ENCODE peak calls at places on chromosomes 16 and 17, in six cellular contexts. L, N, Q, G, I and E are unnamed samples.

GRCh38 chr16:52191533-52192134 is 355.3 kb downstream of the TOX3 start:
- DNase-seq in L (peak), N (peak), Q (peak), G (peak), I (peak), E (peak)

GRCh38 chr17:75783069-75783783 is 1.4 kb upstream of the UNK start:
- DNase-seq in L (peak), N (no peak), Q (peak), G (no peak), I (no peak), E (peak)

GRCh38 chr17:30519707-30520106 is 42.5 kb downstream of the GOSR1 start:
- DNase-seq in L (peak), N (no peak), Q (no peak), G (no peak), I (no peak), E (peak)

GRCh38 chr16:84380405-84380804 is 12.1 kb downstream of the ATP2C2 start:
- DNase-seq in L (no peak), N (no peak), Q (no peak), G (no peak), I (no peak), E (no peak)

GRCh38 chr16:58331024-58331707 is 36.3 kb upstream of the PRSS54 start:
- DNase-seq in L (no peak), N (peak), Q (no peak), G (peak), I (no peak), E (no peak)

GRCh38 chr16:67226295-67226803 is 581 bp upstream of the TMEM208 start:
- DNase-seq in L (no peak), N (no peak), Q (no peak), G (no peak), I (no peak), E (no peak)

GRCh38 chr17:39939588-39940419 is 12.3 kb downstream of the LRRC3C start:
- DNase-seq in L (peak), N (no peak), Q (no peak), G (no peak), I (no peak), E (peak)

GRCh38 chr17:57243171-57243622 is 13.1 kb upstream of the MSI2 start:
- DNase-seq in L (peak), N (peak), Q (no peak), G (peak), I (peak), E (peak)

GRCh38 chr16:87666919-87667318 is 64.6 kb downstream of the JPH3 start:
- DNase-seq in L (no peak), N (no peak), Q (no peak), G (no peak), I (no peak), E (no peak)

GRCh38 chr16:75754126-75754525 is 27.8 kb upstream of the CPHXL start:
- DNase-seq in L (peak), N (no peak), Q (no peak), G (no peak), I (no peak), E (peak)

GRCh38 chr17:80008848-80009247 is 26.8 kb downstream of the TBC1D16 start:
- DNase-seq in L (no peak), N (no peak), Q (no peak), G (no peak), I (no peak), E (no peak)

GRCh38 chr17:82205720-82206508 is 6.7 kb downstream of the CCDC57 start:
- DNase-seq in L (peak), N (peak), Q (peak), G (peak), I (peak), E (peak)

GRCh38 chr17:66930933-66931332 is 33.6 kb upstream of the CACNG4 start:
- DNase-seq in L (no peak), N (no peak), Q (no peak), G (peak), I (no peak), E (no peak)

GRCh38 chr16:84741351-84741791 is 41.6 kb downstream of the USP10 start:
- DNase-seq in L (peak), N (no peak), Q (no peak), G (no peak), I (no peak), E (peak)

GRCh38 chr17:28861393-28862203 is 6.8 kb downstream of the ERAL1 start:
- DNase-seq in L (no peak), N (no peak), Q (no peak), G (peak), I (no peak), E (no peak)

GRCh38 chr16:17343729-17344128 is 127.0 kb downstream of the XYLT1 start:
- DNase-seq in L (no peak), N (no peak), Q (no peak), G (no peak), I (no peak), E (no peak)

GRCh38 chr16:79047337-79047736 is 553.2 kb downstream of the MAF start:
- DNase-seq in L (no peak), N (no peak), Q (no peak), G (no peak), I (no peak), E (peak)

GRCh38 chr17:5582177-5582885 is 2.0 kb downstream of the NLRP1 start:
- DNase-seq in L (no peak), N (no peak), Q (no peak), G (no peak), I (no peak), E (no peak)

GRCh38 chr16:20107086-20107485 is 33.4 kb upstream of the GPR139 start:
- DNase-seq in L (no peak), N (no peak), Q (no peak), G (no peak), I (no peak), E (no peak)

GRCh38 chr16:10080031-10080772 is 102.0 kb downstream of the GRIN2A start:
- DNase-seq in L (no peak), N (no peak), Q (peak), G (no peak), I (no peak), E (peak)

GRCh38 chr17:7651097-7651958 is 602 bp downstream of the ATP1B2 start:
- DNase-seq in L (no peak), N (peak), Q (no peak), G (peak), I (no peak), E (no peak)

GRCh38 chr16:554640-555413 is 5.4 kb upstream of the PRR35 start:
- DNase-seq in L (peak), N (no peak), Q (no peak), G (no peak), I (no peak), E (peak)

GRCh38 chr17:231191-231965 is 49.9 kb upstream of the DOC2B start:
- DNase-seq in L (no peak), N (no peak), Q (no peak), G (no peak), I (no peak), E (no peak)

GRCh38 chr17:40963838-40964237 is 2.9 kb downstream of the KRT39 start:
- DNase-seq in L (no peak), N (no peak), Q (no peak), G (no peak), I (no peak), E (peak)

GRCh38 chr17:62790554-62790953 is 17.6 kb downstream of the MARCHF10 start:
- DNase-seq in L (peak), N (no peak), Q (peak), G (no peak), I (no peak), E (peak)

GRCh38 chr16:8619671-8620370 is 1.7 kb upstream of the METTL22 start:
- DNase-seq in L (no peak), N (no peak), Q (no peak), G (no peak), I (no peak), E (no peak)

GRCh38 chr16:14109782-14110727 is 38.9 kb downstream of the MRTFB start:
- DNase-seq in L (no peak), N (no peak), Q (no peak), G (no peak), I (no peak), E (no peak)

GRCh38 chr17:4008496-4009163 is 44.4 kb upstream of the ATP2A3 start:
- DNase-seq in L (peak), N (no peak), Q (no peak), G (no peak), I (no peak), E (no peak)

GRCh38 chr16:1192384-1193073 is 32.5 kb downstream of the TPSG1 start:
- DNase-seq in L (no peak), N (no peak), Q (no peak), G (no peak), I (no peak), E (no peak)

GRCh38 chr16:69417537-69418199 is 6.8 kb upstream of the CYB5B start:
- DNase-seq in L (no peak), N (no peak), Q (no peak), G (peak), I (no peak), E (peak)

GRCh38 chr17:46818319-46818928 is at the start of gene WNT3:
- DNase-seq in L (no peak), N (no peak), Q (no peak), G (peak), I (no peak), E (no peak)

GRCh38 chr16:86566966-86567700 is 504 bp downstream of the FOXC2 start:
- DNase-seq in L (peak), N (no peak), Q (no peak), G (peak), I (no peak), E (peak)

GRCh38 chr16:86569843-86570447 is 3.3 kb downstream of the FOXC2 start:
- DNase-seq in L (no peak), N (no peak), Q (no peak), G (no peak), I (no peak), E (no peak)

GRCh38 chr16:86567701-86568571 is 1.3 kb downstream of the FOXC2 start:
- DNase-seq in L (peak), N (no peak), Q (no peak), G (peak), I (no peak), E (peak)

GRCh38 chr16:86570542-86571196 is 4.0 kb downstream of the FOXC2 start:
- DNase-seq in L (no peak), N (no peak), Q (no peak), G (peak), I (no peak), E (no peak)

DNA sequence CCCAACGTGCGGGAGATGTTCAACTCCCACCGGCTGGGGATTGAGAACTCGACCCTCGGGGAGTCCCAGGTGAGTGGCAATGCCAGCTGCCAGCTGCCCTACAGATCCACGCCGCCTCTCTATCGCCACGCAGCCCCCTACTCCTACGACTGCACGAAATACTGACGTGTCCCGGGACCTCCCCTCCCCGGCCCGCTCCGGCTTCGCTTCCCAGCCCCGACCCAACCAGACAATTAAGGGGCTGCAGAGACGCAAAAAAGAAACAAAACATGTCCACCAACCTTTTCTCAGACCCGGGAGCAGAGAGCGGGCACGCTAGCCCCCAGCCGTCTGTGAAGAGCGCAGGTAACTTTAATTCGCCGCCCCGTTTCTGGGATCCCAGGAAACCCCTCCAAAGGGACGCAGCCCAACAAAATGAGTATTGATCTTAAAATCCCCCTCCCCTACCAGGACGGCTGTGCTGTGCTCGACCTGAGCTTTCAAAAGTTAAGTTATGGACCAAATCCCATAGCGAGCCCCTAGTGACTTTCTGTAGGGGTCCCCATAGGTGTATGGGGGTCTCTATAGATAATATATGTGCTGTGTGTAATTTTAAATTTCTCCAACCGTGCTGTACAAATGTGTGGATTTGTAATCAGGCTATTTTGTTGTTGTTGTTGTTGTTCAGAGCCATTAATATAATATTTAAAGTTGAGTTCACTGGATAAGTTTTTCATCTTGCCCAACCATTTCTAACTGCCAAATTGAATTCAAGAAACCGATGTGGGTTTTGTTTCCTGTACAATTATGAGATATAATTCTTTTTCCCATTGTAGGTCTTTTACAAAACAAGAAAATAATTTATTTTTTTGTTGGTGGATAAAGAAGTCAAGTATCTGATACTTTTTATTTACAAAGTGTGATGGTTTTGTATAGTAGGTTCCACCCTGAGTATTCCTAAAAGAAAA is 2.3 kb downstream of the FOXC2 start:
- DNase-seq in L (no peak), N (no peak), Q (no peak), G (peak), I (no peak), E (no peak)
- H2AFZ ChIP-seq in L (peak), N (no peak), Q (no peak), G (no peak), I (no peak), E (peak)

DNA sequence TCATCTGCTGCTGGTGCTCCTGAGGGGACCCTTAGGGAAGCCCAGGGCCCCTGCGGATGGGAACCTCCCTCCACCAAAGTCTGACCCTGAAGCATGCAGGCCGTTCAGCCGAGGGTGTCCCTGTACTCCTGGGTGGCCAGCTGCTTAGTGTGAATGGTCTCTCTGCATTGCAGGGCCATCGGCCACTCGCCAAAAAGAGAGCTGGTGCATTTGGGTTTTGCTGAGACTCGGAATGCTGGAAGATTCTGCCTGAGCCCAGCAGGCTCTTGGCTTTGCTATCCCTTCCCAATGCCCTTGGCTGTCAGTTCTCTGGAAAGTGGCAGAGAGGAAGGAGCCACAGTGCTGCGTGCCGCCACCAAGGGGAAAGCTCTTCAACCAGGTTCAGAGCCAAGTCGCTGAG is 2.8 kb downstream of the MEOX1 start:
- DNase-seq in L (no peak), N (no peak), Q (no peak), G (no peak), I (no peak), E (no peak)
- H3K23ac ChIP-seq in L (no peak), N (no peak), Q (no peak), G (no peak), I (no peak), E (no peak)

DNA sequence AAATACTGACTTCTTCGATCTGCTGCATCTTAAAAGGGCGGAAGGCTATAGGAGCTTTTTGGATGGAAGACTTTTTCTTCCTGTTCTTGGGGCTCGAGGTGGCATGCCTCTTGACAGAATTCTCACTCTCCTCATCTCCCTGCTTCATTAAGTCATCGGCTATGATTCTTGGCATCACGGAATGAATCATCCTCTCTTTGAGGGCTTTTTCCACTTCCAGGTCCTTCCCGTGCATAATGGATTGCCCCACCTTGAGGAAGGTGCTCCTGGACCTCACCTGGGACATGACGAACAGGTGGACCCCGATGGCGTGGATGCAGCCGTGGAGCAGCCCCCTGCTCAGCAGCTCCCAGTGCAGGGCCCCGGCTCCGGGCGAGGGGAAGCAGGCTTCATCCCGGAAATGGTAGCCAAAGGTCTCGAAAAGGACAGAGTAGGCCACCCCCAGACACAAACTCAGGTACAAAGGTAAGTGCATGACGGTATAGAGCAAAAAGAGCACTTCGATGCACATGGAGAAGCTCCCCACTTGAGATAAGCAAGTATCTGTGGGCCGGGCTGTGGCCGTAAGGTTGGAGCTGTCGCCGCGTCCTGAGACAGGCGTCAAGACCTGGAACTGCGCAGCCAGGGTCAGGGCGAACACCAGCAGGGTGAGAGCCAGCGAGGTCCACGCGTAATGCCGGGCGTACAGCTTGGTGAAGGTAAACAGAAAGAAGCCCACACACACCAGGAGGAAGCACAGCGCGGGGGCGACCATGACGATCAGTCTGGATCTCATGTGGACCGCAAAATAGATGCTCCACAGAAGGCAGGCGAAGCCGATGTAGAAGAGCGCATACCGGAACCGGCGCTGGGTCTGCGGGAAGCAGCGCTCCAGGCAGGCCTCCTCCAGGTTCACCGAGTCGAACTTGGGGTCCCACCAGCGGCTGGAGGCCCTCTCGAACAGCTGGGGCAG is 1.7 kb downstream of the ADCY9 start:
- DNase-seq in L (no peak), N (no peak), Q (no peak), G (no peak), I (no peak), E (no peak)
- H2AFZ ChIP-seq in L (peak), N (peak), Q (no peak), G (no peak), I (peak), E (no peak)

GRCh38 chr17:38509008-38509771 is 80.9 kb downstream of the ARHGAP23 start:
- DNase-seq in L (peak), N (peak), Q (peak), G (peak), I (peak), E (peak)

GRCh38 chr17:38508570-38508950 is 80.3 kb downstream of the ARHGAP23 start:
- DNase-seq in L (no peak), N (no peak), Q (no peak), G (peak), I (no peak), E (no peak)

GRCh38 chr17:38510424-38511125 is 82.3 kb downstream of the ARHGAP23 start:
- DNase-seq in L (no peak), N (peak), Q (no peak), G (peak), I (no peak), E (peak)

GRCh38 chr17:38511126-38512108 is 83.2 kb downstream of the ARHGAP23 start:
- DNase-seq in L (peak), N (no peak), Q (no peak), G (no peak), I (no peak), E (peak)

DNA sequence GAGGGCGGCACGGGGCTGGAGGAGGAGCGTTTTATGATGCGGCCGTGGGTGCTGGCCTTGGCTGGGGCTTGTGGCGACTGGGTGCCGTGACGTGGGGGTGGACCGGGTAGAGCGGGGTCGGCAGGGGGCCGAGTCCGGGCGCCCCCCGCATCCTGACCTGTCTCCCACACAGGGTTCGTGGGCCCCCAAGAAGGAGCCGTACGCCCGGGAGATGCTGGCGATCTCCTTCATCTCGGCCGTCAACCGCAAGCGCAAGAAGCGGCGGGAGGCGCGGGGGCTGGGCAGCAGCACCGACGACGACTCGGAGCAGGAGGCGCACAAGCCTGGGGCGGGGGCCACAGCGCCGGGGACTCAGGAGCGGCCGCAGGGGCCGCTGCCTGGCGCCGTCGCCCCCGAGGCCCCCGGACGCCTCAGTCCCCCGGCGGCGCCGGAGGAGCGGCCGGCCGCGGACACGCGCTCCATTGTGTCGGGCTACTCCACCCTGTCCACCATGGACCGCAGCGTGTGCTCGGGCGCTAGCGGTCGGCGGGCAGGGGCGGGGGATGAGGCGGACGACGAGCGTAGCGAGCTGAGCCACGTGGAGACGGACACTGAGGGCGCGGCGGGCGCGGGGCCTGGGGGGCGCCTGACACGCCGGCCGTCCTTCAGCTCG is 81.6 kb downstream of the ARHGAP23 start:
- DNase-seq in L (no peak), N (no peak), Q (no peak), G (peak), I (no peak), E (peak)
- H3K23ac ChIP-seq in L (no peak), N (peak), Q (no peak), G (no peak), I (no peak), E (no peak)

DNA sequence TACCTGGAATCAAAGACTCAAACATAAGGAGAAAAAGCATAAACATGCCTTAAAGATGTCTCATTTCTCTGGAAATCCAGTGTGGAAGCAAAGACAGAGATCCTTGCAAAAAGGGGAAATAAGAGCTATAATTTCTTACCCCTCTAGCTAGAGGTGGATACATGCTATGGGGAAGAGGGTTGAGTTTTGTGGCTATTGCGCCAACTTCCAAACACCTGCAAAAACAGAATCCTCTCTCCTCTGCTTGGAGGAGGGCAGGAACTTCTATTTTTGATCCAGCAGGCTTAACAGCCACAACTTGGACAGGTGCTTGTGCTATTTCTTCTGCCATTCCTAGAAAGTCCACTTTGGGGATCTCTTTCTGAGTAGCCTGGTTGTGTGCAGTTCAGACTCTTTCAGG is 21.5 kb upstream of the NUDT7 start:
- DNase-seq in L (no peak), N (no peak), Q (no peak), G (no peak), I (no peak), E (no peak)
- H2AFZ ChIP-seq in L (no peak), N (no peak), Q (no peak), G (no peak), I (no peak), E (no peak)

GRCh38 chr17:44386182-44386525 is 3.3 kb downstream of the ITGA2B start:
- DNase-seq in L (no peak), N (no peak), Q (no peak), G (no peak), I (no peak), E (no peak)
- H3K23ac ChIP-seq in L (peak), N (no peak), Q (no peak), G (no peak), I (no peak), E (no peak)